ENCODE peak calls at places on chromosomes 7 and 10, in eight cellular contexts. One of them, this sample, is unnamed.

GRCh38 chr10:78441704-78442103 is 408.0 kb downstream of the RPS24 start:
- DNase-seq in cardiac fibroblast: no peak
- DNase-seq in GM23338: no peak
- DNase-seq in astrocyte of the spinal cord: no peak
- DNase-seq in ovary: no peak
- DNase-seq in cardiac muscle cell: no peak
- DNase-seq in mucosa of descending colon: no peak
- DNase-seq in GM20000: no peak
- DNase-seq in this sample: no peak

GRCh38 chr7:139541600-139542307 is 18.3 kb downstream of the CLEC2L start:
- DNase-seq in cardiac fibroblast: no peak
- DNase-seq in GM23338: peak
- DNase-seq in astrocyte of the spinal cord: no peak
- DNase-seq in ovary: no peak
- DNase-seq in cardiac muscle cell: no peak
- DNase-seq in mucosa of descending colon: no peak
- DNase-seq in GM20000: no peak
- DNase-seq in this sample: no peak

GRCh38 chr10:1362589-1363465 is 306.6 kb downstream of the WDR37 start:
- DNase-seq in cardiac fibroblast: no peak
- DNase-seq in GM23338: no peak
- DNase-seq in astrocyte of the spinal cord: no peak
- DNase-seq in ovary: no peak
- DNase-seq in cardiac muscle cell: no peak
- DNase-seq in mucosa of descending colon: no peak
- DNase-seq in GM20000: no peak
- DNase-seq in this sample: no peak

GRCh38 chr7:92612501-92612900 is 22.3 kb upstream of the FAM133B start:
- DNase-seq in cardiac fibroblast: no peak
- DNase-seq in GM23338: no peak
- DNase-seq in astrocyte of the spinal cord: peak
- DNase-seq in ovary: no peak
- DNase-seq in cardiac muscle cell: no peak
- DNase-seq in mucosa of descending colon: no peak
- DNase-seq in GM20000: no peak
- DNase-seq in this sample: no peak

GRCh38 chr10:132880148-132880981 is 62.0 kb downstream of the CFAP46 start:
- DNase-seq in cardiac fibroblast: no peak
- DNase-seq in GM23338: no peak
- DNase-seq in astrocyte of the spinal cord: no peak
- DNase-seq in ovary: peak
- DNase-seq in cardiac muscle cell: no peak
- DNase-seq in mucosa of descending colon: peak
- DNase-seq in GM20000: no peak
- DNase-seq in this sample: no peak

GRCh38 chr7:110204527-110204926 is 886.4 kb upstream of the LRRN3 start:
- DNase-seq in cardiac fibroblast: peak
- DNase-seq in GM23338: peak
- DNase-seq in astrocyte of the spinal cord: no peak
- DNase-seq in ovary: no peak
- DNase-seq in cardiac muscle cell: no peak
- DNase-seq in mucosa of descending colon: no peak
- DNase-seq in GM20000: no peak
- DNase-seq in this sample: peak

GRCh38 chr7:132578050-132578370 is 1.7 kb upstream of the PLXNA4 start:
- DNase-seq in cardiac fibroblast: no peak
- DNase-seq in GM23338: no peak
- DNase-seq in astrocyte of the spinal cord: no peak
- DNase-seq in ovary: no peak
- DNase-seq in cardiac muscle cell: no peak
- DNase-seq in mucosa of descending colon: no peak
- DNase-seq in GM20000: no peak
- DNase-seq in this sample: no peak

GRCh38 chr7:1368682-1369571 is 90.3 kb downstream of the MICALL2 start:
- DNase-seq in cardiac fibroblast: no peak
- DNase-seq in GM23338: peak
- DNase-seq in astrocyte of the spinal cord: no peak
- DNase-seq in ovary: no peak
- DNase-seq in cardiac muscle cell: no peak
- DNase-seq in mucosa of descending colon: peak
- DNase-seq in GM20000: peak
- DNase-seq in this sample: peak

GRCh38 chr10:680146-680545 is 9.3 kb downstream of the DIP2C start:
- DNase-seq in cardiac fibroblast: no peak
- DNase-seq in GM23338: no peak
- DNase-seq in astrocyte of the spinal cord: no peak
- DNase-seq in ovary: no peak
- DNase-seq in cardiac muscle cell: no peak
- DNase-seq in mucosa of descending colon: no peak
- DNase-seq in GM20000: no peak
- DNase-seq in this sample: no peak

GRCh38 chr7:29141981-29142380 is 4.4 kb downstream of the CPVL start:
- DNase-seq in cardiac fibroblast: no peak
- DNase-seq in GM23338: no peak
- DNase-seq in astrocyte of the spinal cord: no peak
- DNase-seq in ovary: no peak
- DNase-seq in cardiac muscle cell: no peak
- DNase-seq in mucosa of descending colon: no peak
- DNase-seq in GM20000: no peak
- DNase-seq in this sample: no peak

GRCh38 chr10:96292971-96293909 is 11.0 kb upstream of the DNTT start:
- DNase-seq in cardiac fibroblast: peak
- DNase-seq in GM23338: peak
- DNase-seq in astrocyte of the spinal cord: peak
- DNase-seq in ovary: no peak
- DNase-seq in cardiac muscle cell: peak
- DNase-seq in mucosa of descending colon: no peak
- DNase-seq in GM20000: peak
- DNase-seq in this sample: no peak

GRCh38 chr10:132623996-132624846 is 86.6 kb downstream of the INPP5A start:
- DNase-seq in cardiac fibroblast: no peak
- DNase-seq in GM23338: no peak
- DNase-seq in astrocyte of the spinal cord: no peak
- DNase-seq in ovary: no peak
- DNase-seq in cardiac muscle cell: no peak
- DNase-seq in mucosa of descending colon: peak
- DNase-seq in GM20000: no peak
- DNase-seq in this sample: no peak

GRCh38 chr7:127620406-127621233 is 2.7 kb upstream of the PAX4 start:
- DNase-seq in cardiac fibroblast: no peak
- DNase-seq in GM23338: peak
- DNase-seq in astrocyte of the spinal cord: peak
- DNase-seq in ovary: no peak
- DNase-seq in cardiac muscle cell: no peak
- DNase-seq in mucosa of descending colon: no peak
- DNase-seq in GM20000: no peak
- DNase-seq in this sample: no peak

GRCh38 chr10:114718386-114718785 is 60.3 kb upstream of the ABLIM1 start:
- DNase-seq in cardiac fibroblast: no peak
- DNase-seq in GM23338: no peak
- DNase-seq in astrocyte of the spinal cord: no peak
- DNase-seq in ovary: no peak
- DNase-seq in cardiac muscle cell: no peak
- DNase-seq in mucosa of descending colon: no peak
- DNase-seq in GM20000: no peak
- DNase-seq in this sample: no peak

GRCh38 chr10:89360153-89360552 is 17.7 kb upstream of the IFIT1B start:
- DNase-seq in cardiac fibroblast: no peak
- DNase-seq in GM23338: no peak
- DNase-seq in astrocyte of the spinal cord: no peak
- DNase-seq in ovary: no peak
- DNase-seq in cardiac muscle cell: no peak
- DNase-seq in mucosa of descending colon: no peak
- DNase-seq in GM20000: no peak
- DNase-seq in this sample: no peak

GRCh38 chr7:137328389-137329120 is 15.0 kb downstream of the PTN start:
- DNase-seq in cardiac fibroblast: peak
- DNase-seq in GM23338: no peak
- DNase-seq in astrocyte of the spinal cord: peak
- DNase-seq in ovary: no peak
- DNase-seq in cardiac muscle cell: peak
- DNase-seq in mucosa of descending colon: no peak
- DNase-seq in GM20000: no peak
- DNase-seq in this sample: no peak

GRCh38 chr10:29784175-29784773 is 149.5 kb upstream of the SVIL start:
- DNase-seq in cardiac fibroblast: peak
- DNase-seq in GM23338: peak
- DNase-seq in astrocyte of the spinal cord: peak
- DNase-seq in ovary: peak
- DNase-seq in cardiac muscle cell: peak
- DNase-seq in mucosa of descending colon: no peak
- DNase-seq in GM20000: no peak
- DNase-seq in this sample: no peak

GRCh38 chr7:156764016-156764669 is 123.6 kb downstream of the RNF32 start:
- DNase-seq in cardiac fibroblast: peak
- DNase-seq in GM23338: peak
- DNase-seq in astrocyte of the spinal cord: peak
- DNase-seq in ovary: peak
- DNase-seq in cardiac muscle cell: peak
- DNase-seq in mucosa of descending colon: peak
- DNase-seq in GM20000: no peak
- DNase-seq in this sample: peak

GRCh38 chr7:142352543-142352942 is 94.7 kb upstream of the PRSS58 start:
- DNase-seq in cardiac fibroblast: no peak
- DNase-seq in GM23338: no peak
- DNase-seq in astrocyte of the spinal cord: no peak
- DNase-seq in ovary: no peak
- DNase-seq in cardiac muscle cell: no peak
- DNase-seq in mucosa of descending colon: no peak
- DNase-seq in GM20000: no peak
- DNase-seq in this sample: no peak

GRCh38 chr10:21002097-21002878 is 105.2 kb upstream of the NEBL start:
- DNase-seq in cardiac fibroblast: peak
- DNase-seq in GM23338: no peak
- DNase-seq in astrocyte of the spinal cord: peak
- DNase-seq in ovary: no peak
- DNase-seq in cardiac muscle cell: peak
- DNase-seq in mucosa of descending colon: no peak
- DNase-seq in GM20000: no peak
- DNase-seq in this sample: no peak

GRCh38 chr7:157320607-157320979 is 16.2 kb upstream of the DNAJB6 start:
- DNase-seq in cardiac fibroblast: peak
- DNase-seq in GM23338: no peak
- DNase-seq in astrocyte of the spinal cord: peak
- DNase-seq in ovary: no peak
- DNase-seq in cardiac muscle cell: peak
- DNase-seq in mucosa of descending colon: no peak
- DNase-seq in GM20000: no peak
- DNase-seq in this sample: no peak

GRCh38 chr10:76632158-76633051 is 1005.2 kb downstream of the KCNMA1 start:
- DNase-seq in cardiac fibroblast: peak
- DNase-seq in GM23338: peak
- DNase-seq in astrocyte of the spinal cord: no peak
- DNase-seq in ovary: no peak
- DNase-seq in cardiac muscle cell: no peak
- DNase-seq in mucosa of descending colon: no peak
- DNase-seq in GM20000: no peak
- DNase-seq in this sample: no peak

GRCh38 chr7:30929686-30930085 is 18.0 kb downstream of the AQP1 start:
- DNase-seq in cardiac fibroblast: no peak
- DNase-seq in GM23338: no peak
- DNase-seq in astrocyte of the spinal cord: no peak
- DNase-seq in ovary: peak
- DNase-seq in cardiac muscle cell: no peak
- DNase-seq in mucosa of descending colon: peak
- DNase-seq in GM20000: no peak
- DNase-seq in this sample: no peak

GRCh38 chr7:132755538-132756481 is 179.5 kb upstream of the PLXNA4 start:
- DNase-seq in cardiac fibroblast: no peak
- DNase-seq in GM23338: no peak
- DNase-seq in astrocyte of the spinal cord: peak
- DNase-seq in ovary: no peak
- DNase-seq in cardiac muscle cell: no peak
- DNase-seq in mucosa of descending colon: no peak
- DNase-seq in GM20000: no peak
- DNase-seq in this sample: no peak

GRCh38 chr10:71212249-71213126 is at the start of gene UNC5B:
- DNase-seq in cardiac fibroblast: peak
- DNase-seq in GM23338: peak
- DNase-seq in astrocyte of the spinal cord: peak
- DNase-seq in ovary: peak
- DNase-seq in cardiac muscle cell: peak
- DNase-seq in mucosa of descending colon: peak
- DNase-seq in GM20000: peak
- DNase-seq in this sample: peak
- TF ChIP-seq CTCF in cardiac fibroblast: peak
- TF ChIP-seq CTCF in GM23338: peak
- TF ChIP-seq CTCF in astrocyte of the spinal cord: peak
- TF ChIP-seq CTCF in ovary: no peak
- TF ChIP-seq CTCF in cardiac muscle cell: peak
- TF ChIP-seq CTCF in mucosa of descending colon: no peak
- TF ChIP-seq CTCF in GM20000: no peak
- TF ChIP-seq CTCF in this sample: peak

DNA sequence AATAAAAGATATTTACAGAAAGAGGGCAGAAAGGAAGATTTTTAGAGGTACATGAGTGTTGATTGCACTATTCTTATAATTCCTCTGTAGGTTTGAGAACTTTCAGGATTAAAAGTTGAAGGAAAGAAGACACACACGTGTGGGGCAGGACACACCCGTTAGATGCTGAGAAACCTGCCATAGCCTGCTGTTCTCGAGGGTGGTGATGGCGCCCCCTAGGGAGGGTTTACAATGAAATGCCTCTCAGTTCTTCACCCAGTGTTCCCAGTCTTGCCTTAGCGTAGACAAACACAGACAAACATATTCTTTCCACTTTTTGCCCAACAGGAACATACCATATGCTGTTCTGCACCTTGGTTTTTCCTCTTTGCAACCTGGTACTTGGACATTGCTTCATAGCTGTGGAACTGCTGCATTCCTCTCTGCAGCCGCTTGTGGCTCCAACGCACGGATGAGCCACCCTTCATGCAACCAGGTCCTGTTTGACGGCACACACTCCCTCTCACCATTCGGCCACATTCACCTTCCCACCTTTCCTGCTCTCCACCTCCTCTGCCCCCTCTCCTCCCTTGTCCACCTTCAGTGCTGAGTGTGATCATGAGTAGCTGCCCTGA is 23.3 kb upstream of the HSPA12A start:
- DNase-seq in cardiac fibroblast: no peak
- DNase-seq in GM23338: peak
- DNase-seq in astrocyte of the spinal cord: no peak
- DNase-seq in ovary: no peak
- DNase-seq in cardiac muscle cell: peak
- DNase-seq in mucosa of descending colon: no peak
- DNase-seq in GM20000: no peak
- DNase-seq in this sample: no peak
- TF ChIP-seq CTCF in cardiac fibroblast: no peak
- TF ChIP-seq CTCF in GM23338: peak
- TF ChIP-seq CTCF in astrocyte of the spinal cord: peak
- TF ChIP-seq CTCF in ovary: no peak
- TF ChIP-seq CTCF in cardiac muscle cell: peak
- TF ChIP-seq CTCF in mucosa of descending colon: peak
- TF ChIP-seq CTCF in GM20000: no peak
- TF ChIP-seq CTCF in this sample: no peak

GRCh38 chr10:124448696-124449169 is 1.1 kb downstream of the NKX1-2 start:
- DNase-seq in cardiac fibroblast: no peak
- DNase-seq in GM23338: peak
- DNase-seq in astrocyte of the spinal cord: no peak
- DNase-seq in ovary: no peak
- DNase-seq in cardiac muscle cell: no peak
- DNase-seq in mucosa of descending colon: no peak
- DNase-seq in GM20000: no peak
- DNase-seq in this sample: peak
- TF ChIP-seq CTCF in cardiac fibroblast: no peak
- TF ChIP-seq CTCF in GM23338: peak
- TF ChIP-seq CTCF in astrocyte of the spinal cord: no peak
- TF ChIP-seq CTCF in ovary: no peak
- TF ChIP-seq CTCF in cardiac muscle cell: peak
- TF ChIP-seq CTCF in mucosa of descending colon: no peak
- TF ChIP-seq CTCF in GM20000: no peak
- TF ChIP-seq CTCF in this sample: no peak

GRCh38 chr10:32005050-32005449 is 51.2 kb downstream of the KIF5B start:
- DNase-seq in cardiac fibroblast: peak
- DNase-seq in GM23338: peak
- DNase-seq in astrocyte of the spinal cord: peak
- DNase-seq in ovary: no peak
- DNase-seq in cardiac muscle cell: peak
- DNase-seq in mucosa of descending colon: no peak
- DNase-seq in GM20000: peak
- DNase-seq in this sample: peak
- TF ChIP-seq CTCF in cardiac fibroblast: peak
- TF ChIP-seq CTCF in GM23338: peak
- TF ChIP-seq CTCF in astrocyte of the spinal cord: peak
- TF ChIP-seq CTCF in ovary: no peak
- TF ChIP-seq CTCF in cardiac muscle cell: peak
- TF ChIP-seq CTCF in mucosa of descending colon: no peak
- TF ChIP-seq CTCF in GM20000: peak
- TF ChIP-seq CTCF in this sample: peak

This sample was measured in glutamatergic neuron.